ENCODE peak calls at places on chromosome 11, in nine cellular contexts. M is tibial nerve, J is lower lobe of right lung, U is epithelial cell of esophagus, Z is cardiac fibroblast, P is body of pancreas, L is AG04450, N is dorsolateral prefrontal cortex, H is brain microvascular endothelial cell. F is an unnamed sample.

GRCh38 chr11:23403210-23404185 is 543.2 kb upstream of the CCDC179 start:
- DNase-seq in U (no peak), L (no peak), H (no peak), N (no peak), M (no peak), Z (no peak), J (peak; percentile 35), P (no peak), F (no peak)

GRCh38 chr11:23212829-23213228 is 352.6 kb upstream of the CCDC179 start:
- DNase-seq in H (no peak), L (no peak), Z (no peak), N (no peak), U (no peak), P (no peak), M (no peak), J (no peak), F (no peak)

GRCh38 chr11:76769645-76770586 is 13.2 kb upstream of the TSKU start:
- DNase-seq in H (peak; percentile 34), U (no peak), M (no peak), L (no peak), Z (peak; percentile 52), N (no peak), P (peak; percentile 69), J (no peak), F (peak; percentile 91)

GRCh38 chr11:106304274-106304673 is 226.8 kb downstream of the AASDHPPT start:
- DNase-seq in U (peak; percentile 52), L (peak; percentile 23), H (peak; percentile 76), M (no peak), Z (peak; percentile 76), P (no peak), N (no peak), J (no peak), F (no peak)

GRCh38 chr11:112200252-112200651 is 24.9 kb downstream of the BCO2 start:
- DNase-seq in N (no peak), M (no peak), L (no peak), U (no peak), J (no peak), P (no peak), H (no peak), Z (no peak), F (no peak)

GRCh38 chr11:120142072-120142423 is 4.1 kb upstream of the TRIM29 start:
- DNase-seq in Z (no peak), P (no peak), M (no peak), L (no peak), U (no peak), J (no peak), N (no peak), H (no peak), F (no peak)

GRCh38 chr11:8075119-8075726 is 5.8 kb upstream of the TUB start:
- DNase-seq in U (peak; percentile 45), Z (no peak), J (no peak), M (no peak), N (no peak), L (no peak), P (no peak), H (no peak), F (no peak)

GRCh38 chr11:8309862-8310261 is 46.2 kb upstream of the LMO1 start:
- DNase-seq in U (peak; percentile 47), Z (no peak), M (no peak), J (no peak), H (no peak), N (no peak), P (peak; percentile 23), L (no peak), F (no peak)

GRCh38 chr11:120236169-120237107 is 3.5 kb upstream of the POU2F3 start:
- DNase-seq in P (no peak), L (no peak), N (no peak), U (peak; percentile 45), J (no peak), Z (peak; percentile 20), M (no peak), H (no peak), F (no peak)

GRCh38 chr11:31757245-31757835 is 53.8 kb downstream of the PAX6 start:
- DNase-seq in P (no peak), Z (peak; percentile 2), J (no peak), U (no peak), L (no peak), M (no peak), H (no peak), N (no peak), F (no peak)

GRCh38 chr11:46321757-46322156 is 25.5 kb upstream of the DGKZ start:
- DNase-seq in H (no peak), J (no peak), U (peak; percentile 89), P (no peak), M (no peak), Z (peak; percentile 65), L (no peak), N (no peak), F (no peak)

GRCh38 chr11:46326813-46327416 is 20.3 kb upstream of the DGKZ start:
- DNase-seq in M (no peak), Z (no peak), P (no peak), U (no peak), L (no peak), H (no peak), J (no peak), N (no peak), F (no peak)

GRCh38 chr11:46319074-46319453 is 28.2 kb upstream of the DGKZ start:
- DNase-seq in J (no peak), N (no peak), U (no peak), M (no peak), H (no peak), Z (no peak), L (no peak), P (no peak), F (no peak)

GRCh38 chr11:46327829-46328228 is 19.4 kb upstream of the DGKZ start:
- DNase-seq in J (no peak), Z (no peak), M (no peak), H (no peak), L (no peak), N (no peak), P (no peak), U (no peak), F (no peak)

GRCh38 chr11:46322759-46323158 is 24.5 kb upstream of the DGKZ start:
- DNase-seq in M (no peak), P (no peak), Z (peak; percentile 56), N (no peak), H (no peak), J (no peak), L (no peak), U (no peak), F (no peak)
- TF ChIP-seq CTCF in M (no peak), P (no peak), Z (peak; percentile 64), N (no peak), H (peak; percentile 68), J (no peak), L (peak; percentile 52), U (peak; percentile 6), F (no peak)

DNA sequence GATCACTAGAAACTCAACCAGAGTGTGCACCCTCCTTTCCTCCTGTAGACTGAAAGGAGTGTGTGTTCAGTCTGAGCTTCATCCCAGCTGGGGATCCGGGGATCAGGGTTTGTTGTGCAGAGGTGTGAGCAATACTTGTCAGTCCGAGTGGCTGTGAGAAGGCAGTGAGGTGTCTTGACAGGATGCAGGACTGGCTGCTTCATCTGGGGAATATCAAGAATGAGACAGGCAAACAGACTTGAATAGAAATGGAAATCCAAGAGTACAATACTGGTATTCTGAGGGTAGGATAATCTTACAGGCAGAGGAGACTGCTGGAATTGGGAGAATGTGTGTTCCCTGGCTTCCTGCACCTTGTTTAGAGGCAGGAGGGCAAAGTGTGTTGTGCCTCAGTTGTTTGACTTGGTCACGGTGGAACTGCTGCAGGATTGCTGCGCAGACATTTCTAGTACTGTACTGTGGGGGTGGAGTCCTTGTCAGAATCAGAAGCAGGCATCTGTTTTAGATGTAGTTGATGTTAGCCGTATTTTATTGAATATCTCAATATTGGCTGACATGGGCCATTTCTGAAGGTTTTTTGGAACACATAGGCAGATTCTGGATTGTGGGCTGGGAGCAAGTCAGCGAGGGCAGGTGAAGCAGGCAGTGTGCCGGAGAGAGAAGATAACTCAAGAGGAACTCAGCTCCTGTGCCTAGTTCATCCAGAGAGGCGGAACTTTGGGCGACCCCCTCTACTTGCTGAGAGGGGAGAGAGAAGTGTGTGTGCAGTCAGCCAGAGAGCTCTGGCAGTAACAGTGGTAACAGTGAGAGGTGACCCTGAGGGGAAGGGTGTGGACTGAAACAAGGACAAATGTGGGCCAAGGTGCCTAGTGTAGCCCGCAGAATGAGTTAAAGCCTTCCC is 27.1 kb upstream of the GRK2 start:
- DNase-seq in Z (peak; percentile 27), U (peak; percentile 63), M (no peak), L (no peak), N (no peak), P (no peak), H (no peak), J (no peak), F (no peak)
- H3K4me3 ChIP-seq in Z (peak overlapping the region; percentile 37), U (peak overlapping the region; percentile 19), M (no peak overlapping the region), L (peak overlapping the region; percentile 52), N (peak overlapping the region; percentile 67), P (no peak overlapping the region), H (peak overlapping the region; percentile 41), J (peak overlapping the region; percentile 73), F (no peak overlapping the region)

DNA sequence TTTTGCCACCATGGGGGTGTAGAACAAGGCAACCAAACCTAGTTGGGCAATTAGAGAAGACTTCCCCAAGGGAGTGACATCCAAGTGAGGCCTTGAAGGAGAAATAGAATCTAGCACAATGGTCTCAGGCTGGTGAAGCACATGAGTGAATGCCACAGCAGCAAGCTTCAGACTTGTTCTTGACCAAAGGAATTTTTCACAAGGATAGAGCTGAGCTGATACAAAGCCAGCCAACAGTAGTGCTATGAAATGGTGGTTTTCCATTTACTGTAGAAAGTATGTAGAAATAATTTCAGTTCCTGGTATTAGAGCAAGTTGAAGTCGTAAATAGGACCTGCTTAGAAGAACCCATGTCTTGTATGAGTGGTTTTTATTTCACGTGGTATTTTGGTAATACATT is 148.3 kb upstream of the RASSF10 start:
- DNase-seq in L (no peak), J (no peak), U (no peak), P (no peak), H (no peak), M (no peak), N (no peak), Z (no peak), F (no peak)
- TF ChIP-seq CTCF in L (no peak), J (no peak), U (no peak), P (no peak), H (no peak), M (no peak), N (no peak), Z (no peak), F (no peak)

GRCh38 chr11:114065094-114065493 is 5.6 kb downstream of the ZBTB16 start:
- DNase-seq in Z (no peak), H (no peak), U (no peak), N (no peak), M (no peak), L (no peak), P (no peak), J (no peak), F (no peak)

GRCh38 chr11:114066046-114066648 is 6.6 kb downstream of the ZBTB16 start:
- DNase-seq in M (no peak), J (no peak), N (no peak), H (no peak), Z (no peak), P (no peak), U (no peak), L (no peak), F (no peak)

GRCh38 chr11:114064216-114064615 is 4.7 kb downstream of the ZBTB16 start:
- DNase-seq in H (no peak), N (no peak), P (no peak), M (no peak), J (no peak), Z (no peak), U (no peak), L (no peak), F (no peak)

GRCh38 chr11:114070464-114071139 is 11.1 kb downstream of the ZBTB16 start:
- DNase-seq in Z (no peak), N (no peak), L (no peak), U (no peak), H (no peak), M (no peak), J (no peak), P (no peak), F (no peak)

GRCh38 chr11:114068327-114068726 is 8.8 kb downstream of the ZBTB16 start:
- DNase-seq in P (no peak), M (no peak), N (no peak), Z (no peak), J (no peak), U (no peak), H (no peak), L (no peak), F (no peak)
- H3K4me3 ChIP-seq in P (no peak overlapping the region), M (no peak overlapping the region), N (peak overlapping the region; percentile 47), Z (no peak overlapping the region), J (peak overlapping the region; percentile 85), U (no peak overlapping the region), H (no peak overlapping the region), L (no peak overlapping the region), F (no peak overlapping the region)

F was measured in mucosa of descending colon.